ENCODE peak calls at places on chromosomes 16 and 17, in six cellular contexts. One of them, this sample, is unnamed. For H3K9me3, the result is how much of the 10 kb centered on the place peaks cover.

GRCh38 chr16:57915267-57915666 is 55.7 kb downstream of the CNGB1 start:
- DNase-seq in IMR-90: no peak
- DNase-seq in transverse colon: no peak
- DNase-seq in CD4-positive, CD25-positive, alpha-beta regulatory T cell: no peak
- DNase-seq in body of pancreas: no peak
- DNase-seq in K562: no peak
- DNase-seq in this sample: no peak

GRCh38 chr17:8226536-8227237 is 16.3 kb upstream of the AURKB start:
- DNase-seq in body of pancreas: peak
- DNase-seq in IMR-90: peak
- DNase-seq in CD4-positive, CD25-positive, alpha-beta regulatory T cell: no peak
- DNase-seq in transverse colon: peak
- DNase-seq in K562: peak
- DNase-seq in this sample: peak

GRCh38 chr17:81153340-81153803 is 11.9 kb upstream of the PVALEF start:
- DNase-seq in transverse colon: no peak
- DNase-seq in body of pancreas: no peak
- DNase-seq in IMR-90: peak
- DNase-seq in K562: peak
- DNase-seq in CD4-positive, CD25-positive, alpha-beta regulatory T cell: no peak
- DNase-seq in this sample: no peak

GRCh38 chr17:73118876-73119485 is 26.5 kb upstream of the SLC39A11 start:
- DNase-seq in transverse colon: no peak
- DNase-seq in IMR-90: no peak
- DNase-seq in CD4-positive, CD25-positive, alpha-beta regulatory T cell: no peak
- DNase-seq in K562: no peak
- DNase-seq in body of pancreas: no peak
- DNase-seq in this sample: no peak

GRCh38 chr17:17935321-17936271 is 36.6 kb downstream of the TOM1L2 start:
- DNase-seq in K562: no peak
- DNase-seq in body of pancreas: no peak
- DNase-seq in IMR-90: peak
- DNase-seq in transverse colon: peak
- DNase-seq in CD4-positive, CD25-positive, alpha-beta regulatory T cell: no peak
- DNase-seq in this sample: no peak

GRCh38 chr17:1047177-1047885 is 50.4 kb downstream of the TIMM22 start:
- DNase-seq in transverse colon: no peak
- DNase-seq in K562: no peak
- DNase-seq in IMR-90: peak
- DNase-seq in body of pancreas: no peak
- DNase-seq in CD4-positive, CD25-positive, alpha-beta regulatory T cell: no peak
- DNase-seq in this sample: peak

GRCh38 chr17:42774066-42774750 is 959 bp downstream of the VPS25 start:
- DNase-seq in transverse colon: no peak
- DNase-seq in body of pancreas: no peak
- DNase-seq in CD4-positive, CD25-positive, alpha-beta regulatory T cell: no peak
- DNase-seq in IMR-90: peak
- DNase-seq in K562: no peak
- DNase-seq in this sample: no peak

GRCh38 chr16:80718480-80719220 is 85.7 kb downstream of the CDYL2 start:
- DNase-seq in K562: no peak
- DNase-seq in CD4-positive, CD25-positive, alpha-beta regulatory T cell: no peak
- DNase-seq in transverse colon: no peak
- DNase-seq in IMR-90: peak
- DNase-seq in body of pancreas: peak
- DNase-seq in this sample: no peak

GRCh38 chr16:12784076-12784475 is 19.6 kb downstream of the CPPED1 start:
- DNase-seq in IMR-90: no peak
- DNase-seq in CD4-positive, CD25-positive, alpha-beta regulatory T cell: no peak
- DNase-seq in transverse colon: no peak
- DNase-seq in body of pancreas: no peak
- DNase-seq in K562: no peak
- DNase-seq in this sample: no peak

GRCh38 chr17:68613739-68614298 is 12.7 kb upstream of the FAM20A start:
- DNase-seq in transverse colon: no peak
- DNase-seq in CD4-positive, CD25-positive, alpha-beta regulatory T cell: no peak
- DNase-seq in K562: peak
- DNase-seq in body of pancreas: no peak
- DNase-seq in IMR-90: no peak
- DNase-seq in this sample: no peak

GRCh38 chr16:14029658-14030057 is 41.5 kb upstream of the MRTFB start:
- DNase-seq in transverse colon: no peak
- DNase-seq in IMR-90: no peak
- DNase-seq in CD4-positive, CD25-positive, alpha-beta regulatory T cell: no peak
- DNase-seq in body of pancreas: no peak
- DNase-seq in K562: no peak
- DNase-seq in this sample: no peak

GRCh38 chr16:81807767-81808166 is 28.7 kb downstream of the PLCG2 start:
- DNase-seq in IMR-90: no peak
- DNase-seq in CD4-positive, CD25-positive, alpha-beta regulatory T cell: no peak
- DNase-seq in body of pancreas: no peak
- DNase-seq in transverse colon: no peak
- DNase-seq in K562: no peak
- DNase-seq in this sample: no peak

GRCh38 chr17:30345527-30346075 is 11.7 kb upstream of the TMIGD1 start:
- DNase-seq in CD4-positive, CD25-positive, alpha-beta regulatory T cell: no peak
- DNase-seq in body of pancreas: no peak
- DNase-seq in transverse colon: no peak
- DNase-seq in IMR-90: no peak
- DNase-seq in K562: peak
- DNase-seq in this sample: no peak

GRCh38 chr17:41500131-41500911 is 5.1 kb downstream of the KRT13 start:
- DNase-seq in body of pancreas: no peak
- DNase-seq in K562: peak
- DNase-seq in IMR-90: peak
- DNase-seq in transverse colon: no peak
- DNase-seq in CD4-positive, CD25-positive, alpha-beta regulatory T cell: no peak
- DNase-seq in this sample: no peak

GRCh38 chr17:44769647-44770084 is 10.9 kb downstream of the ADAM11 start:
- DNase-seq in transverse colon: no peak
- DNase-seq in IMR-90: no peak
- DNase-seq in K562: no peak
- DNase-seq in body of pancreas: no peak
- DNase-seq in CD4-positive, CD25-positive, alpha-beta regulatory T cell: no peak
- DNase-seq in this sample: no peak

GRCh38 chr16:30119428-30119827 is 3.6 kb downstream of the MAPK3 start:
- DNase-seq in CD4-positive, CD25-positive, alpha-beta regulatory T cell: no peak
- DNase-seq in transverse colon: no peak
- DNase-seq in body of pancreas: no peak
- DNase-seq in K562: no peak
- DNase-seq in IMR-90: peak
- DNase-seq in this sample: no peak

GRCh38 chr17:13743906-13744305 is 142.2 kb upstream of the HS3ST3A1 start:
- DNase-seq in CD4-positive, CD25-positive, alpha-beta regulatory T cell: no peak
- DNase-seq in transverse colon: no peak
- DNase-seq in K562: no peak
- DNase-seq in body of pancreas: no peak
- DNase-seq in IMR-90: no peak
- DNase-seq in this sample: no peak

GRCh38 chr16:4097826-4098240 is 18.4 kb downstream of the ADCY9 start:
- DNase-seq in transverse colon: no peak
- DNase-seq in body of pancreas: no peak
- DNase-seq in IMR-90: peak
- DNase-seq in K562: no peak
- DNase-seq in CD4-positive, CD25-positive, alpha-beta regulatory T cell: no peak
- DNase-seq in this sample: no peak

GRCh38 chr16:8631373-8631772 is 9.9 kb downstream of the METTL22 start:
- DNase-seq in CD4-positive, CD25-positive, alpha-beta regulatory T cell: no peak
- DNase-seq in K562: no peak
- DNase-seq in body of pancreas: no peak
- DNase-seq in transverse colon: no peak
- DNase-seq in IMR-90: no peak
- DNase-seq in this sample: no peak

GRCh38 chr16:88076211-88076931 is 125.1 kb downstream of the BANP start:
- DNase-seq in transverse colon: no peak
- DNase-seq in body of pancreas: no peak
- DNase-seq in IMR-90: no peak
- DNase-seq in CD4-positive, CD25-positive, alpha-beta regulatory T cell: no peak
- DNase-seq in K562: no peak
- DNase-seq in this sample: no peak

GRCh38 chr17:56592487-56593072 is 919 bp upstream of the NOG start:
- DNase-seq in body of pancreas: peak
- DNase-seq in K562: peak
- DNase-seq in transverse colon: peak
- DNase-seq in CD4-positive, CD25-positive, alpha-beta regulatory T cell: peak
- DNase-seq in IMR-90: peak
- DNase-seq in this sample: peak

GRCh38 chr16:15427648-15428239 is 6.6 kb upstream of the BMERB1 start:
- DNase-seq in transverse colon: peak
- DNase-seq in body of pancreas: peak
- DNase-seq in K562: peak
- DNase-seq in IMR-90: peak
- DNase-seq in CD4-positive, CD25-positive, alpha-beta regulatory T cell: peak
- DNase-seq in this sample: peak

GRCh38 chr16:79639576-79640311 is 39.2 kb upstream of the MAF start:
- DNase-seq in CD4-positive, CD25-positive, alpha-beta regulatory T cell: no peak
- DNase-seq in body of pancreas: no peak
- DNase-seq in K562: no peak
- DNase-seq in transverse colon: no peak
- DNase-seq in IMR-90: no peak
- DNase-seq in this sample: no peak

GRCh38 chr16:25158401-25158800 is 46.9 kb downstream of the LCMT1 start:
- DNase-seq in CD4-positive, CD25-positive, alpha-beta regulatory T cell: no peak
- DNase-seq in IMR-90: peak
- DNase-seq in transverse colon: no peak
- DNase-seq in K562: no peak
- DNase-seq in body of pancreas: no peak
- DNase-seq in this sample: no peak

GRCh38 chr16:89360760-89361435 is 129.5 kb downstream of the ANKRD11 start:
- DNase-seq in IMR-90: no peak
- DNase-seq in body of pancreas: no peak
- DNase-seq in K562: no peak
- DNase-seq in transverse colon: peak
- DNase-seq in CD4-positive, CD25-positive, alpha-beta regulatory T cell: peak
- DNase-seq in this sample: no peak

GRCh38 chr16:2900526-2901075 is 11.1 kb upstream of the FLYWCH1 start:
- DNase-seq in body of pancreas: no peak
- DNase-seq in IMR-90: no peak
- DNase-seq in K562: no peak
- DNase-seq in transverse colon: no peak
- DNase-seq in CD4-positive, CD25-positive, alpha-beta regulatory T cell: no peak
- DNase-seq in this sample: no peak

GRCh38 chr16:50068550-50068949 is 2.8 kb downstream of the HEATR3 start:
- DNase-seq in K562: no peak
- DNase-seq in transverse colon: no peak
- DNase-seq in CD4-positive, CD25-positive, alpha-beta regulatory T cell: no peak
- DNase-seq in body of pancreas: no peak
- DNase-seq in IMR-90: peak
- DNase-seq in this sample: no peak

GRCh38 chr16:35311475-35311874 is 1852.1 kb downstream of the TP53TG3F start:
- DNase-seq in body of pancreas: no peak
- DNase-seq in CD4-positive, CD25-positive, alpha-beta regulatory T cell: no peak
- DNase-seq in transverse colon: no peak
- DNase-seq in K562: no peak
- DNase-seq in IMR-90: no peak
- DNase-seq in this sample: no peak

GRCh38 chr16:35308674-35309073 is 1849.3 kb downstream of the TP53TG3F start:
- DNase-seq in K562: no peak
- DNase-seq in transverse colon: no peak
- DNase-seq in CD4-positive, CD25-positive, alpha-beta regulatory T cell: no peak
- DNase-seq in IMR-90: no peak
- DNase-seq in body of pancreas: no peak
- DNase-seq in this sample: no peak

GRCh38 chr16:35310999-35311398 is 1851.6 kb downstream of the TP53TG3F start:
- DNase-seq in IMR-90: no peak
- DNase-seq in transverse colon: no peak
- DNase-seq in body of pancreas: no peak
- DNase-seq in K562: no peak
- DNase-seq in CD4-positive, CD25-positive, alpha-beta regulatory T cell: no peak
- DNase-seq in this sample: no peak

GRCh38 chr16:35319536-35320192 is 1860.3 kb downstream of the TP53TG3F start:
- DNase-seq in CD4-positive, CD25-positive, alpha-beta regulatory T cell: no peak
- DNase-seq in transverse colon: no peak
- DNase-seq in IMR-90: no peak
- DNase-seq in K562: no peak
- DNase-seq in body of pancreas: no peak
- DNase-seq in this sample: no peak

GRCh38 chr16:35314298-35314697 is 1854.9 kb downstream of the TP53TG3F start:
- DNase-seq in K562: no peak
- DNase-seq in transverse colon: no peak
- DNase-seq in CD4-positive, CD25-positive, alpha-beta regulatory T cell: no peak
- DNase-seq in IMR-90: no peak
- DNase-seq in body of pancreas: no peak
- DNase-seq in this sample: no peak
- H3K9me3 ChIP-seq in K562: under half
- H3K9me3 ChIP-seq in transverse colon: under half
- H3K9me3 ChIP-seq in CD4-positive, CD25-positive, alpha-beta regulatory T cell: under half
- H3K9me3 ChIP-seq in IMR-90: under half
- H3K9me3 ChIP-seq in body of pancreas: under half
- H3K9me3 ChIP-seq in this sample: under half

GRCh38 chr16:75267631-75268264 is 16.3 kb upstream of the BCAR1 start:
- DNase-seq in transverse colon: peak
- DNase-seq in body of pancreas: peak
- DNase-seq in IMR-90: peak
- DNase-seq in CD4-positive, CD25-positive, alpha-beta regulatory T cell: no peak
- DNase-seq in K562: no peak
- DNase-seq in this sample: no peak
- H3K9me3 ChIP-seq in transverse colon: under half
- H3K9me3 ChIP-seq in body of pancreas: under half
- H3K9me3 ChIP-seq in IMR-90: under half
- H3K9me3 ChIP-seq in CD4-positive, CD25-positive, alpha-beta regulatory T cell: under half
- H3K9me3 ChIP-seq in K562: under half
- H3K9me3 ChIP-seq in this sample: under half

DNA sequence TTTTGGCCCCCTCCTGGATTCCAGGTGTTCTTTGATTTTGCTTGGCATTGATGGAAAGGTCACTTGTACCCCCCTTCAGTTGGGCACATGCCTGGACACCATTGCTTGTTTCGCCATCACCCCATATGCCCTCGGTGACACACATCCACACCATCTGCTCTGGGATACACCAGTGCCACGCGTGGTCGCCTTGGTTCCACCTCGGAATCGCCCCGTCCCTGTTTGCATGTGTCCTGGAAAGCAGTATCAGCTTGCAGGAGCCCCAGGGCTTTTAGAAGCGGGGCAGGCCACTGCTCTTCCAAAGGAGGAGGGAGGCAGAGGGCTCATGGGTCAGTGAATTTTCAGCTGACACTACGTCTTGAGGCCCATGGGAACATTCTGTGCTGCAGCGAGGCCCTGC is 607.9 kb downstream of the KCNJ18 start:
- DNase-seq in K562: no peak
- DNase-seq in body of pancreas: no peak
- DNase-seq in IMR-90: no peak
- DNase-seq in transverse colon: no peak
- DNase-seq in CD4-positive, CD25-positive, alpha-beta regulatory T cell: no peak
- DNase-seq in this sample: no peak
- H3K9me3 ChIP-seq in K562: under half
- H3K9me3 ChIP-seq in body of pancreas: under half
- H3K9me3 ChIP-seq in IMR-90: under half
- H3K9me3 ChIP-seq in transverse colon: under half
- H3K9me3 ChIP-seq in CD4-positive, CD25-positive, alpha-beta regulatory T cell: under half
- H3K9me3 ChIP-seq in this sample: under half

DNA sequence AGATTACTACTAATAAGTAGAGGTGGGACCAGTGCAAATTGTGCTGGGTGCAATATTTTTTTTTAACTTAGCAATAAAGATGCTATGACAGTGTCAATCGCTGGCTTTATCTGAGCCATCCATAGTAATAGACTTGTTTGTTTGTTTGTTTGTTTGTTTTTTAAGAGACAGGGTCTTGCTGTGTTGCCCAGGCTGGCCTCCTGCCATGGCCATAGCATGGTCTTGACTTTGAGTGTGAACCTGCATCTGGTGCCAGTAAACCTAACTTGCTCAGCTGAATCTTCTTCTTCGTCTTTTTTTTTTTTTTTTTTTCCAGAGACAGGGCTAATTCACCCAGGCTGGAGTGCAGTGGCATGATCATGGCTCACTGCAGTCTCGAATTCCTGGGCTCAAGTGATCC is 46.6 kb downstream of the ZNRF1 start:
- DNase-seq in body of pancreas: no peak
- DNase-seq in transverse colon: no peak
- DNase-seq in K562: no peak
- DNase-seq in IMR-90: no peak
- DNase-seq in CD4-positive, CD25-positive, alpha-beta regulatory T cell: no peak
- DNase-seq in this sample: no peak
- H3K9me3 ChIP-seq in body of pancreas: under half
- H3K9me3 ChIP-seq in transverse colon: under half
- H3K9me3 ChIP-seq in K562: under half
- H3K9me3 ChIP-seq in IMR-90: under half
- H3K9me3 ChIP-seq in CD4-positive, CD25-positive, alpha-beta regulatory T cell: under half
- H3K9me3 ChIP-seq in this sample: under half

This sample was measured in ovary.